ENCODE peak calls at places on chromosomes 6 and 20, in eight cellular contexts. One of them, this sample, is unnamed.
A peak's percentile ranks its signal among the peaks of the same experiment; 100 is the strongest.

GRCh38 chr6:2916354-2916925 is 13.3 kb upstream of the SERPINB9 start:
- DNase-seq in SK-N-SH: no peak
- DNase-seq in GM23338: no peak
- DNase-seq in PC-3: no peak
- DNase-seq in OCI-LY7: no peak
- DNase-seq in GM23248: no peak
- DNase-seq in HCT116: no peak
- DNase-seq in neural progenitor cell: no peak
- DNase-seq in this sample: no peak

GRCh38 chr6:85015396-85015990 is 251.1 kb upstream of the TBX18 start:
- DNase-seq in SK-N-SH: peak; percentile 17
- DNase-seq in GM23338: peak; percentile 93
- DNase-seq in PC-3: peak; percentile 63
- DNase-seq in OCI-LY7: no peak
- DNase-seq in GM23248: peak; percentile 24
- DNase-seq in HCT116: peak; percentile 63
- DNase-seq in neural progenitor cell: peak; percentile 85
- DNase-seq in this sample: no peak

GRCh38 chr6:149847943-149848267 is 16.3 kb downstream of the LRP11 start:
- DNase-seq in SK-N-SH: no peak
- DNase-seq in GM23338: no peak
- DNase-seq in PC-3: no peak
- DNase-seq in OCI-LY7: no peak
- DNase-seq in GM23248: no peak
- DNase-seq in HCT116: no peak
- DNase-seq in neural progenitor cell: no peak
- DNase-seq in this sample: no peak

GRCh38 chr6:20705741-20706140 is 171.5 kb downstream of the CDKAL1 start:
- DNase-seq in SK-N-SH: no peak
- DNase-seq in GM23338: no peak
- DNase-seq in PC-3: no peak
- DNase-seq in OCI-LY7: no peak
- DNase-seq in GM23248: no peak
- DNase-seq in HCT116: no peak
- DNase-seq in neural progenitor cell: no peak
- DNase-seq in this sample: no peak

GRCh38 chr20:3313681-3314080 is 74.7 kb upstream of the SLC4A11 start:
- DNase-seq in SK-N-SH: no peak
- DNase-seq in GM23338: no peak
- DNase-seq in PC-3: no peak
- DNase-seq in OCI-LY7: no peak
- DNase-seq in GM23248: peak; percentile 15
- DNase-seq in HCT116: no peak
- DNase-seq in neural progenitor cell: no peak
- DNase-seq in this sample: no peak

GRCh38 chr6:99995916-99996315 is 1.9 kb upstream of the MCHR2 start:
- DNase-seq in SK-N-SH: no peak
- DNase-seq in GM23338: no peak
- DNase-seq in PC-3: no peak
- DNase-seq in OCI-LY7: no peak
- DNase-seq in GM23248: no peak
- DNase-seq in HCT116: no peak
- DNase-seq in neural progenitor cell: no peak
- DNase-seq in this sample: no peak

GRCh38 chr20:25336561-25337422 is 53.8 kb downstream of the ABHD12 start:
- DNase-seq in SK-N-SH: no peak
- DNase-seq in GM23338: peak; percentile 76
- DNase-seq in PC-3: peak; percentile 54
- DNase-seq in OCI-LY7: no peak
- DNase-seq in GM23248: peak; percentile 12
- DNase-seq in HCT116: no peak
- DNase-seq in neural progenitor cell: peak; percentile 35
- DNase-seq in this sample: no peak

GRCh38 chr6:130409394-130410095 is 43.7 kb downstream of the TMEM200A start:
- DNase-seq in SK-N-SH: no peak
- DNase-seq in GM23338: no peak
- DNase-seq in PC-3: no peak
- DNase-seq in OCI-LY7: no peak
- DNase-seq in GM23248: peak; percentile 59
- DNase-seq in HCT116: no peak
- DNase-seq in neural progenitor cell: no peak
- DNase-seq in this sample: no peak

GRCh38 chr6:53811082-53811481 is 16.3 kb downstream of the LRRC1 start:
- DNase-seq in SK-N-SH: no peak
- DNase-seq in GM23338: no peak
- DNase-seq in PC-3: peak; percentile 95
- DNase-seq in OCI-LY7: no peak
- DNase-seq in GM23248: peak; percentile 66
- DNase-seq in HCT116: peak; percentile 65
- DNase-seq in neural progenitor cell: no peak
- DNase-seq in this sample: peak; percentile 97

GRCh38 chr6:17417817-17418216 is 24.4 kb downstream of the CAP2 start:
- DNase-seq in SK-N-SH: peak; percentile 16
- DNase-seq in GM23338: peak; percentile 76
- DNase-seq in PC-3: peak; percentile 95
- DNase-seq in OCI-LY7: no peak
- DNase-seq in GM23248: peak; percentile 87
- DNase-seq in HCT116: no peak
- DNase-seq in neural progenitor cell: peak; percentile 72
- DNase-seq in this sample: no peak

GRCh38 chr6:146041282-146041681 is 12.4 kb downstream of the GRM1 start:
- DNase-seq in SK-N-SH: no peak
- DNase-seq in GM23338: peak; percentile 83
- DNase-seq in PC-3: peak; percentile 31
- DNase-seq in OCI-LY7: peak; percentile 11
- DNase-seq in GM23248: peak; percentile 36
- DNase-seq in HCT116: peak; percentile 18
- DNase-seq in neural progenitor cell: peak; percentile 70
- DNase-seq in this sample: peak; percentile 16

GRCh38 chr6:44679906-44680698 is 292.6 kb downstream of the CDC5L start:
- DNase-seq in SK-N-SH: no peak
- DNase-seq in GM23338: no peak
- DNase-seq in PC-3: no peak
- DNase-seq in OCI-LY7: no peak
- DNase-seq in GM23248: no peak
- DNase-seq in HCT116: no peak
- DNase-seq in neural progenitor cell: no peak
- DNase-seq in this sample: no peak

GRCh38 chr6:43113431-43114260 is 37.5 kb downstream of the PTK7 start:
- DNase-seq in SK-N-SH: peak; percentile 80
- DNase-seq in GM23338: no peak
- DNase-seq in PC-3: no peak
- DNase-seq in OCI-LY7: no peak
- DNase-seq in GM23248: peak; percentile 35
- DNase-seq in HCT116: no peak
- DNase-seq in neural progenitor cell: no peak
- DNase-seq in this sample: no peak

GRCh38 chr6:42251500-42251899 is 33.8 kb upstream of the MRPS10 start:
- DNase-seq in SK-N-SH: no peak
- DNase-seq in GM23338: no peak
- DNase-seq in PC-3: no peak
- DNase-seq in OCI-LY7: no peak
- DNase-seq in GM23248: peak; percentile 81
- DNase-seq in HCT116: no peak
- DNase-seq in neural progenitor cell: no peak
- DNase-seq in this sample: no peak

DNA sequence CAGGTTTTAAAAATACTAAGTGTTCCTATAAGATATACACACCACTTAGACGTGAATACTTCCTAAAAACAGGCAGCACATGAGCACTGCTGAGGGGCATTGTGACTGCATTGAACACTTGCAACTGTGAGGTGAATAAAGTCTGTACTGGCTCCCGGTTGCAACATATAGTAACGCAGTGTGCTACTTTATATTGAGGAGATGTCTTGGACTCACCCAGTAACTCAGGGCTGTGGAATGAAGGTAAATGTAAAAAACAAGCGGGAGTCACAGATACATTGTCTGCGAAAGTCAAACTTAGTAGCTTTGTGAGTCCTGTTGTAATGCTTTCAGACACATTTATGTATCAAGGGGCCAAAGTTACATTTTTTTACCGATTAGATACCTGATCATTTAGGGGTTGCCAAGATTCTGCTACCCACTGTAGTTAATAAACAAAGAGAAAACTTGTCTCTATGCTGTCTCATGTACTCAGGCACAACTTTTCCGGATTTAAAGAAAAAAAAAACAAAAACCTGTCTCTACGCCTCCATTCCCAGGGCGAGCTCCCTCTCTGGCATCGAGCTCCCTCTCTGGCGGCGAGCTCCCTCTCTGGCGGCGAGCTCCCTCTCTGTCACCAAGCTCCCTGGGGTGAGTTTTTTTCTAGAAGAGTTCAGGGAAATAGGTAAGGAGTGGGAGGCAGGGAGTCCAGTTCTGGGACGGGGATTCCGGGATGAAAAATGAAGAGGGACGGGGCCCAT is 16.8 kb upstream of the HLA-A start:
- DNase-seq in SK-N-SH: no peak
- DNase-seq in GM23338: no peak
- DNase-seq in PC-3: no peak
- DNase-seq in OCI-LY7: no peak
- DNase-seq in GM23248: peak; percentile 24
- DNase-seq in HCT116: no peak
- DNase-seq in neural progenitor cell: no peak
- DNase-seq in this sample: no peak
- H3K27ac ChIP-seq in SK-N-SH: no peak overlapping the region
- H3K27ac ChIP-seq in GM23338: no peak overlapping the region
- H3K27ac ChIP-seq in PC-3: no peak overlapping the region
- H3K27ac ChIP-seq in OCI-LY7: no peak overlapping the region
- H3K27ac ChIP-seq in GM23248: peak overlapping the region; percentile 75
- H3K27ac ChIP-seq in HCT116: no peak overlapping the region
- H3K27ac ChIP-seq in neural progenitor cell: no peak overlapping the region
- H3K27ac ChIP-seq in this sample: no peak overlapping the region

GRCh38 chr6:36697481-36697903 is at the start of gene RAB44:
- DNase-seq in SK-N-SH: no peak
- DNase-seq in GM23338: no peak
- DNase-seq in PC-3: no peak
- DNase-seq in OCI-LY7: no peak
- DNase-seq in GM23248: no peak
- DNase-seq in HCT116: no peak
- DNase-seq in neural progenitor cell: no peak
- DNase-seq in this sample: no peak
- TF ChIP-seq EZH2phosphoT487 in SK-N-SH: no peak
- TF ChIP-seq EZH2phosphoT487 in GM23338: no peak
- TF ChIP-seq EZH2phosphoT487 in PC-3: no peak
- TF ChIP-seq EZH2phosphoT487 in OCI-LY7: no peak
- TF ChIP-seq EZH2phosphoT487 in GM23248: no peak
- TF ChIP-seq EZH2phosphoT487 in HCT116: no peak
- TF ChIP-seq EZH2phosphoT487 in neural progenitor cell: no peak
- TF ChIP-seq EZH2phosphoT487 in this sample: no peak

GRCh38 chr20:41335591-41335990 is 5.0 kb upstream of the LPIN3 start:
- DNase-seq in SK-N-SH: no peak
- DNase-seq in GM23338: no peak
- DNase-seq in PC-3: no peak
- DNase-seq in OCI-LY7: no peak
- DNase-seq in GM23248: no peak
- DNase-seq in HCT116: no peak
- DNase-seq in neural progenitor cell: no peak
- DNase-seq in this sample: no peak
- H3K27ac ChIP-seq in SK-N-SH: no peak overlapping the region
- H3K27ac ChIP-seq in GM23338: no peak overlapping the region
- H3K27ac ChIP-seq in PC-3: no peak overlapping the region
- H3K27ac ChIP-seq in OCI-LY7: no peak overlapping the region
- H3K27ac ChIP-seq in GM23248: no peak overlapping the region
- H3K27ac ChIP-seq in HCT116: no peak overlapping the region
- H3K27ac ChIP-seq in neural progenitor cell: no peak overlapping the region
- H3K27ac ChIP-seq in this sample: no peak overlapping the region

DNA sequence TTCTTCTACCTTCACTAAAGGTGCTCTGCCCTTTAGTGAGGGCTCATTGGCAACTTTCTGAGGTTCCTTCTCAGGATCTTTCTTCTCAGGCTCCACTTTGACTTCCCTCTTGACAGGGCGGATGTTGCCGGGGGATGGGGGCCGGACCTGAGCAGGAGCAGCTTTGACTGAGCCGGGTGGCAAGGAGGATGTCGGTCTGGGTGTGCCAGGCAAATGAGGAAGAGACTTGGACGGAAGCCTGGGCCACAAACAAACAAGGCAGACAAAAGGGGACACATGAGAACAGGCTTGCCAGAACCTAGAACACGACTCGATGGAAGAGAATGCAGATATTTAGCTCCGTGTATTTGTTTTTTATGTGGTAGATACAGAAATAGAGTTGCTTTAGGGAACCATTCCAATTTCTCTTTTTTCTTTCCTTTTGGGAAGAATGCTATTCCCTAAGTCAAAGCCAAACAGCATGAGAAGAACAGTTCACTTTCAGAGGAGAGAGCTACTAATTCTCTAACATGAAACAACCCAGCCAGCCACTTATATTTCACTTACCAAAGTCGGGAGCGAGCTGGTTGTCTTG is 76.2 kb upstream of the BCLAF1 start:
- DNase-seq in SK-N-SH: no peak
- DNase-seq in GM23338: no peak
- DNase-seq in PC-3: peak; percentile 7
- DNase-seq in OCI-LY7: peak; percentile 58
- DNase-seq in GM23248: no peak
- DNase-seq in HCT116: no peak
- DNase-seq in neural progenitor cell: no peak
- DNase-seq in this sample: no peak
- TF ChIP-seq EZH2phosphoT487 in SK-N-SH: no peak
- TF ChIP-seq EZH2phosphoT487 in GM23338: no peak
- TF ChIP-seq EZH2phosphoT487 in PC-3: no peak
- TF ChIP-seq EZH2phosphoT487 in OCI-LY7: no peak
- TF ChIP-seq EZH2phosphoT487 in GM23248: no peak
- TF ChIP-seq EZH2phosphoT487 in HCT116: no peak
- TF ChIP-seq EZH2phosphoT487 in neural progenitor cell: no peak
- TF ChIP-seq EZH2phosphoT487 in this sample: no peak

DNA sequence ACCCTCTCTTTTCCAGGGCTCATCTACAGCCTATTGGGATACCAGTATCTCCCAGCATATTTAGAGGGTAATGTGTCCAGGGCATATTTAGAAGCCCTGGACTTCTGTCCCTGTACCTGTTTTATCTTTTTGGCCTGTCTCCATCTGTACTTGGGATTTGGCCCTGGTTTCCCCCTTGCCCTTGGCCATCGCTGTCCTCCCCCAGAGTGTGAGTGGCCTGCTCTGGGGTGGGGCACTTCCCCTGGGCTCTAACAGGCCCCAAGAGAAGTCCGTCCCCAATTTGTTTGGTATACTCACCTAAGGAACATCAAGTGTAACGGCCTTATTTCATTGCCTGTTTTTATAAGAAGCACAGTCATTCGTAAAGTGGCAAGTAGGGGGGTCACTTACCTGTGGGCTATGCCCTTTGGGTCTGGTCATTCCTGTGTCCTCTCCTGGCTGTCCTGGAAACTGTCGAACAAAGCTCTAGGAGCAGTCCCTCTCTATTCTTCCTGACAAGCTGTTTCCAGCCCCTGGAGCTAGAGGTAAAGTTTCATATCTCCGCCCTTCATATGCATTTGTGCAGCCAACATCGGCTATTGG is 83.6 kb downstream of the TCP11 start:
- DNase-seq in SK-N-SH: peak; percentile 3
- DNase-seq in GM23338: no peak
- DNase-seq in PC-3: no peak
- DNase-seq in OCI-LY7: no peak
- DNase-seq in GM23248: no peak
- DNase-seq in HCT116: no peak
- DNase-seq in neural progenitor cell: no peak
- DNase-seq in this sample: no peak
- H3K27ac ChIP-seq in SK-N-SH: no peak overlapping the region
- H3K27ac ChIP-seq in GM23338: peak overlapping the region; percentile 59
- H3K27ac ChIP-seq in PC-3: no peak overlapping the region
- H3K27ac ChIP-seq in OCI-LY7: no peak overlapping the region
- H3K27ac ChIP-seq in GM23248: no peak overlapping the region
- H3K27ac ChIP-seq in HCT116: no peak overlapping the region
- H3K27ac ChIP-seq in neural progenitor cell: no peak overlapping the region
- H3K27ac ChIP-seq in this sample: no peak overlapping the region

This sample was measured in MM.1S.